ENCODE peak calls at places on chromosome 14, in eight cellular contexts. One of them, this sample, is unnamed.
A peak's percentile ranks its signal among the peaks of the same experiment; 100 is the strongest.

GRCh38 chr14:69547701-69548348 is 26.8 kb downstream of the CCDC177 start:
- DNase-seq in AG20443: peak; percentile 75
- DNase-seq in HEK293T: peak; percentile 44
- DNase-seq in AML-193: no peak
- DNase-seq in B cell: peak; percentile 62
- DNase-seq in IMR-90: no peak
- DNase-seq in A172: no peak
- DNase-seq in HL-60: no peak
- DNase-seq in this sample: no peak

GRCh38 chr14:65255029-65255545 is 152.8 kb upstream of the MAX start:
- DNase-seq in HL-60: no peak
- DNase-seq in B cell: no peak
- DNase-seq in HEK293T: no peak
- DNase-seq in A172: peak; percentile 68
- DNase-seq in IMR-90: peak; percentile 82
- DNase-seq in AG20443: peak; percentile 19
- DNase-seq in AML-193: no peak
- DNase-seq in this sample: no peak

GRCh38 chr14:78697341-78697740 is 527.2 kb downstream of the NRXN3 start:
- DNase-seq in HEK293T: peak; percentile 7
- DNase-seq in IMR-90: peak; percentile 26
- DNase-seq in A172: peak; percentile 3
- DNase-seq in AG20443: peak; percentile 39
- DNase-seq in AML-193: peak; percentile 16
- DNase-seq in HL-60: no peak
- DNase-seq in B cell: no peak
- DNase-seq in this sample: no peak

GRCh38 chr14:79057333-79057732 is 887.2 kb downstream of the NRXN3 start:
- DNase-seq in IMR-90: peak; percentile 57
- DNase-seq in HL-60: no peak
- DNase-seq in AG20443: no peak
- DNase-seq in AML-193: no peak
- DNase-seq in A172: peak; percentile 23
- DNase-seq in B cell: no peak
- DNase-seq in HEK293T: no peak
- DNase-seq in this sample: no peak

GRCh38 chr14:25006961-25007795 is 42.8 kb downstream of the STXBP6 start:
- DNase-seq in HEK293T: peak; percentile 21
- DNase-seq in HL-60: no peak
- DNase-seq in B cell: no peak
- DNase-seq in IMR-90: peak; percentile 95
- DNase-seq in AML-193: no peak
- DNase-seq in A172: peak; percentile 66
- DNase-seq in AG20443: peak; percentile 70
- DNase-seq in this sample: no peak

GRCh38 chr14:44785096-44785495 is 176.7 kb downstream of the KLHL28 start:
- DNase-seq in AG20443: no peak
- DNase-seq in B cell: no peak
- DNase-seq in HEK293T: no peak
- DNase-seq in HL-60: no peak
- DNase-seq in A172: peak; percentile 26
- DNase-seq in IMR-90: peak; percentile 11
- DNase-seq in AML-193: no peak
- DNase-seq in this sample: no peak

GRCh38 chr14:65753061-65753460 is 340.5 kb downstream of the FUT8 start:
- DNase-seq in HEK293T: no peak
- DNase-seq in A172: no peak
- DNase-seq in IMR-90: no peak
- DNase-seq in AML-193: no peak
- DNase-seq in B cell: no peak
- DNase-seq in AG20443: no peak
- DNase-seq in HL-60: no peak
- DNase-seq in this sample: no peak

GRCh38 chr14:43937001-43937400 is 570.1 kb downstream of the FSCB start:
- DNase-seq in HEK293T: no peak
- DNase-seq in A172: no peak
- DNase-seq in B cell: no peak
- DNase-seq in AML-193: no peak
- DNase-seq in AG20443: no peak
- DNase-seq in IMR-90: no peak
- DNase-seq in HL-60: no peak
- DNase-seq in this sample: no peak

GRCh38 chr14:100069161-100069800 is 4.1 kb downstream of the EVL start:
- DNase-seq in IMR-90: no peak
- DNase-seq in HEK293T: no peak
- DNase-seq in HL-60: no peak
- DNase-seq in A172: no peak
- DNase-seq in B cell: no peak
- DNase-seq in AG20443: no peak
- DNase-seq in AML-193: peak; percentile 12
- DNase-seq in this sample: no peak

GRCh38 chr14:80388980-80389711 is 177.8 kb upstream of the DIO2 start:
- DNase-seq in AML-193: no peak
- DNase-seq in B cell: no peak
- DNase-seq in AG20443: peak; percentile 76
- DNase-seq in HL-60: no peak
- DNase-seq in IMR-90: peak; percentile 92
- DNase-seq in HEK293T: no peak
- DNase-seq in A172: peak; percentile 83
- DNase-seq in this sample: no peak

GRCh38 chr14:70955543-70956480 is 48.6 kb downstream of the PCNX1 start:
- DNase-seq in HEK293T: peak; percentile 15
- DNase-seq in B cell: no peak
- DNase-seq in IMR-90: peak; percentile 26
- DNase-seq in AG20443: peak; percentile 25
- DNase-seq in HL-60: no peak
- DNase-seq in A172: no peak
- DNase-seq in AML-193: peak; percentile 10
- DNase-seq in this sample: peak; percentile 59

GRCh38 chr14:64410084-64410774 is 22.1 kb downstream of the MTHFD1 start:
- DNase-seq in AML-193: no peak
- DNase-seq in A172: peak; percentile 40
- DNase-seq in IMR-90: peak; percentile 35
- DNase-seq in HL-60: no peak
- DNase-seq in AG20443: no peak
- DNase-seq in B cell: no peak
- DNase-seq in HEK293T: no peak
- DNase-seq in this sample: no peak

GRCh38 chr14:53875337-53875897 is 81.2 kb downstream of the BMP4 start:
- DNase-seq in IMR-90: no peak
- DNase-seq in HL-60: no peak
- DNase-seq in AG20443: no peak
- DNase-seq in HEK293T: no peak
- DNase-seq in B cell: no peak
- DNase-seq in AML-193: no peak
- DNase-seq in A172: no peak
- DNase-seq in this sample: no peak

GRCh38 chr14:99287269-99287942 is 15.4 kb upstream of the BCL11B start:
- DNase-seq in B cell: no peak
- DNase-seq in IMR-90: no peak
- DNase-seq in HEK293T: no peak
- DNase-seq in A172: no peak
- DNase-seq in AML-193: peak; percentile 35
- DNase-seq in HL-60: peak; percentile 48
- DNase-seq in AG20443: no peak
- DNase-seq in this sample: no peak

GRCh38 chr14:88463318-88463717 is 77.9 kb downstream of the SPATA7 start:
- DNase-seq in B cell: no peak
- DNase-seq in A172: no peak
- DNase-seq in IMR-90: no peak
- DNase-seq in AML-193: peak; percentile 6
- DNase-seq in HEK293T: peak; percentile 57
- DNase-seq in HL-60: no peak
- DNase-seq in AG20443: no peak
- DNase-seq in this sample: no peak

GRCh38 chr14:73633517-73634332 is 11.1 kb upstream of the DNAL1 start:
- DNase-seq in AML-193: peak; percentile 74
- DNase-seq in IMR-90: peak; percentile 69
- DNase-seq in HEK293T: peak; percentile 71
- DNase-seq in B cell: peak; percentile 74
- DNase-seq in AG20443: peak; percentile 82
- DNase-seq in A172: peak; percentile 16
- DNase-seq in HL-60: no peak
- DNase-seq in this sample: peak; percentile 70

GRCh38 chr14:102209224-102209966 is 69.7 kb downstream of the WDR20 start:
- DNase-seq in AG20443: peak; percentile 56
- DNase-seq in HEK293T: peak; percentile 49
- DNase-seq in AML-193: no peak
- DNase-seq in HL-60: no peak
- DNase-seq in IMR-90: peak; percentile 28
- DNase-seq in A172: no peak
- DNase-seq in B cell: no peak
- DNase-seq in this sample: no peak

GRCh38 chr14:22973217-22974032 is 8.9 kb downstream of the AJUBA start:
- DNase-seq in HEK293T: peak; percentile 61
- DNase-seq in B cell: peak; percentile 62
- DNase-seq in IMR-90: peak; percentile 70
- DNase-seq in AML-193: peak; percentile 49
- DNase-seq in A172: peak; percentile 61
- DNase-seq in AG20443: peak; percentile 61
- DNase-seq in HL-60: no peak
- DNase-seq in this sample: no peak

GRCh38 chr14:78933948-78934524 is 763.9 kb downstream of the NRXN3 start:
- DNase-seq in HEK293T: peak; percentile 29
- DNase-seq in B cell: no peak
- DNase-seq in AG20443: peak; percentile 55
- DNase-seq in HL-60: no peak
- DNase-seq in IMR-90: peak; percentile 49
- DNase-seq in A172: no peak
- DNase-seq in AML-193: no peak
- DNase-seq in this sample: no peak

GRCh38 chr14:37708481-37708880 is 113.1 kb downstream of the TTC6 start:
- DNase-seq in HEK293T: no peak
- DNase-seq in A172: no peak
- DNase-seq in IMR-90: peak; percentile 60
- DNase-seq in HL-60: no peak
- DNase-seq in AML-193: no peak
- DNase-seq in AG20443: no peak
- DNase-seq in B cell: no peak
- DNase-seq in this sample: no peak

GRCh38 chr14:65103150-65103760 is 938 bp upstream of the MAX start:
- DNase-seq in B cell: no peak
- DNase-seq in AG20443: no peak
- DNase-seq in HL-60: peak; percentile 37
- DNase-seq in HEK293T: peak; percentile 35
- DNase-seq in IMR-90: peak; percentile 27
- DNase-seq in A172: no peak
- DNase-seq in AML-193: no peak
- DNase-seq in this sample: no peak

This sample was measured in CD8-positive, alpha-beta memory T cell.